ENCODE peak calls at places on chromosomes 2 and 18, in seven cellular contexts. U is heart left ventricle; D is body of pancreas; C is prostate gland; P is HCT116; X is IMR-90; G is CD8-positive, alpha-beta T cell. B is an unnamed sample. For H3K27me3, the result is how much of the 10 kb centered on the place peaks cover.

GRCh38 chr2:70443726-70444125 is 109.9 kb downstream of the TGFA start:
- DNase-seq in U (no peak), D (no peak), C (peak), P (no peak), X (no peak), G (peak), B (no peak)

GRCh38 chr18:79788096-79789085 is 9.3 kb upstream of the KCNG2 start:
- DNase-seq in U (no peak), D (no peak), C (no peak), P (no peak), X (no peak), G (no peak), B (no peak)

GRCh38 chr2:227188292-227188691 is 23.9 kb downstream of the COL4A3 start:
- DNase-seq in U (no peak), D (no peak), C (no peak), P (no peak), X (peak), G (no peak), B (peak)

GRCh38 chr2:171523339-171523931 is 1.2 kb downstream of the CYBRD1 start:
- DNase-seq in U (peak), D (peak), C (peak), P (peak), X (peak), G (no peak), B (peak)

GRCh38 chr2:217563081-217563480 is 439.7 kb downstream of the TNS1 start:
- DNase-seq in U (no peak), D (no peak), C (no peak), P (no peak), X (no peak), G (no peak), B (no peak)

GRCh38 chr18:27901424-27902226 is 275.3 kb downstream of the CDH2 start:
- DNase-seq in U (no peak), D (no peak), C (no peak), P (no peak), X (no peak), G (no peak), B (no peak)

GRCh38 chr2:238043851-238044250 is 16.9 kb upstream of the SCLY start:
- DNase-seq in U (no peak), D (peak), C (no peak), P (no peak), X (no peak), G (peak), B (no peak)

GRCh38 chr2:188666503-188666902 is 307.7 kb upstream of the COL3A1 start:
- DNase-seq in U (no peak), D (no peak), C (no peak), P (no peak), X (no peak), G (no peak), B (no peak)

GRCh38 chr2:8000861-8001260 is 681.0 kb upstream of the ID2 start:
- DNase-seq in U (no peak), D (no peak), C (no peak), P (no peak), X (peak), G (no peak), B (no peak)

GRCh38 chr2:191150451-191151314 is at the start of gene STAT4:
- DNase-seq in U (peak), D (peak), C (peak), P (peak), X (peak), G (peak), B (peak)

GRCh38 chr2:240996161-240996833 is 2.1 kb upstream of the SNED1 start:
- DNase-seq in U (no peak), D (peak), C (no peak), P (no peak), X (no peak), G (no peak), B (no peak)

GRCh38 chr18:54828986-54829385 is 709 bp downstream of the RAB27B start:
- DNase-seq in U (no peak), D (no peak), C (no peak), P (no peak), X (no peak), G (no peak), B (peak)

DNA sequence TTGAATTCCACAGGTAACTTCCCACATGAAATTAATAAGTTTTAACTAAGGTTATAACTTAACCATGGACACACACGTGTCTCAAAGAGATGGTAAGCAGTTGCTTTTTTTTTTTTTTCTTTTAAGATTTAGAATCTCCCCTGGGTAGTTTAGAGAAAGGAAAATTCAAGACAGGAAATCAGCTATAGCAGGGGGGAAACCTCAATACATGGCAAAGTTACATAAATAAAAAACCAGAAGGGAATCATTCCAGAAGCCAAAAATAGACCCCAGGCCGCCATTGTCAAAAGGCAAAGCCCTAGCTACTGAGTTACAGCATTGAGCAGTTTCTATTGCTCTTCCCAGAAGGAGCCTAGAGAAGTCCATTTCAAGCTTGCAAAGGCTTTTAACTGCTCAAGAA is 91.5 kb upstream of the ZNF236 start:
- DNase-seq in U (no peak), D (no peak), C (no peak), P (no peak), X (no peak), G (no peak), B (no peak)
- H3K4me3 ChIP-seq in U (no peak), D (no peak), C (no peak), P (no peak), X (no peak), G (no peak), B (no peak)

GRCh38 chr18:75081486-75081885 is 127.5 kb downstream of the PTGR3 start:
- DNase-seq in U (no peak), D (no peak), C (no peak), P (no peak), X (no peak), G (peak), B (no peak)
- H3K27me3 ChIP-seq in U (under half), D (under half), C (under half), P (under half), X (under half), G (under half), B (under half)

GRCh38 chr18:72086421-72086820 is 457.7 kb downstream of the CBLN2 start:
- DNase-seq in U (no peak), D (no peak), C (no peak), P (no peak), X (no peak), G (no peak), B (peak)
- TF ChIP-seq CTCF in U (no peak), D (peak), C (peak), P (no peak), X (no peak), G (no peak), B (peak)

DNA sequence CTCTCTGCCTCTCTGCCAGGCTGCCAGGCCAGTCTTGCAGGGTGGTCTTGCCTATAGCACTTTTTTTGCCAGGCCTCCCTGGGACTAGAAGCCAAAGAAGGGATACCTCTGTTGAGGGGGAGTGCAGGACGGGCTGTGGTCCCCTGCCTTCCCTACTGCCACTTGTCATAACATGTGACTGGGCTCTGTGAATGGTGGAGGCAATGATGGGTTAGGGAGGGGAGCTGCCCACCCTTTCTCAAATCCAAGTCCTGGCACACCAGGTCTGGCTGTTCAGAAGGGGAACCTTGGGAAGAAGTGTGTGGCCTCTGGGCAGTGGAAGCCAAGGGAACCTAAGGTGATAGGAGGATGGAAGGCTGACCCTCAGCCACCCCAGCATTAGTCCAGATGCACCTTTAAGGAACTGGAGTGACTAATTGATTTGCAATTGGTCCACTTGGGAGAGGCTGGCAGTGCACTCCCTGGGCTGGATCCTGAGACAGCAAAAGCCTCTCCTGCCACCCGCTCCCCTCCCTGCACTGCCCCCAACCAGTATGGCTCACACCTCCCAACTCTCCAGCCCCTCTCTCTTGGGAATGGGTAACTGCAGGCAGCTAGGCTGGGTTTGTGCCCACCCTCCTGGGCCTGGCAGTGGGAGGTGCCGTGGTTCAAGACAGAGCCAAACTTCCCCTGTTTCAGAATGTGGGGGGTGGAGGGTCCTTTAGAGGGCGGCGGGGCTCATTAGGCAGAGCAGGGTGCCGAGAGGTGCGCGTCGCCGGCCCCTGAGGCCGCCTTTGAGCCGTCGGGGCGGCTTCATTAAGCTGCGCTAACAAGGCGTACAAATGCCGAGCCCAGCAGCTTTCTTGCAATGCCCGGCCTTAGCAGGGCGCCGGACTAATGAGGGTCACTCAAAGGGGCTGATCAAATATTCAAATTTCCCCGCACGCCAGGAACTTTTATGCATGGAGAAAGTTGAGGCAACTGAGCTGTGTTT is 4.5 kb upstream of the SIX3 start:
- DNase-seq in U (no peak), D (no peak), C (no peak), P (no peak), X (no peak), G (no peak), B (no peak)
- H3K4me3 ChIP-seq in U (no peak), D (no peak), C (no peak), P (peak), X (no peak), G (no peak), B (no peak)

GRCh38 chr2:80364511-80365212 is 60.1 kb upstream of the LRRTM1 start:
- DNase-seq in U (no peak), D (no peak), C (no peak), P (no peak), X (no peak), G (no peak), B (no peak)
- H3K27me3 ChIP-seq in U (under half), D (under half), C (under half), P (under half), X (under half), G (under half), B (under half)

GRCh38 chr2:12606472-12607000 is 110.2 kb upstream of the TRIB2 start:
- DNase-seq in U (no peak), D (no peak), C (no peak), P (no peak), X (peak), G (no peak), B (no peak)
- TF ChIP-seq CTCF in U (no peak), D (no peak), C (no peak), P (no peak), X (peak), G (no peak), B (no peak)